ENCODE peak calls at places on chromosomes 3 and 15, in four cellular contexts. Y, O, B and W are unnamed samples.

GRCh38 chr3:194844046-194844445 is 158.4 kb downstream of the FAM43A start:
- DNase-seq in Y (no peak), O (no peak), B (no peak), W (no peak)

GRCh38 chr3:109081746-109082510 is 36.0 kb downstream of the MORC1 start:
- DNase-seq in Y (peak), O (peak), B (peak), W (peak)

GRCh38 chr15:69579950-69580618 is 127.5 kb downstream of the RPLP1 start:
- DNase-seq in Y (no peak), O (no peak), B (no peak), W (no peak)

GRCh38 chr3:22996926-22997600 is 206.1 kb upstream of the UBE2E2 start:
- DNase-seq in Y (no peak), O (no peak), B (no peak), W (no peak)

GRCh38 chr3:160260587-160261270 is 35.5 kb downstream of the C3orf80 start:
- DNase-seq in Y (no peak), O (no peak), B (no peak), W (no peak)

GRCh38 chr15:36644156-36644896 is 64.9 kb downstream of the CDIN1 start:
- DNase-seq in Y (no peak), O (no peak), B (no peak), W (no peak)

GRCh38 chr15:85689729-85690128 is 105.0 kb downstream of the KLHL25 start:
- DNase-seq in Y (peak), O (no peak), B (no peak), W (no peak)

GRCh38 chr3:52270252-52270754 is 8.1 kb downstream of the WDR82 start:
- DNase-seq in Y (no peak), O (no peak), B (no peak), W (no peak)

GRCh38 chr3:122598556-122598955 is 21.1 kb downstream of the PARP15 start:
- DNase-seq in Y (no peak), O (no peak), B (no peak), W (no peak)

GRCh38 chr3:20984594-20985207 is 766.3 kb downstream of the ZNF385D start:
- DNase-seq in Y (no peak), O (no peak), B (no peak), W (no peak)

GRCh38 chr15:41930221-41930866 is 36.5 kb upstream of the SPTBN5 start:
- DNase-seq in Y (peak), O (peak), B (no peak), W (peak)

GRCh38 chr15:77009176-77009575 is 14.2 kb downstream of the PSTPIP1 start:
- DNase-seq in Y (no peak), O (no peak), B (no peak), W (no peak)

GRCh38 chr3:100875239-100875638 is 118.0 kb downstream of the ABI3BP start:
- DNase-seq in Y (no peak), O (peak), B (no peak), W (no peak)

GRCh38 chr3:194274424-194275085 is 76.6 kb downstream of the CPN2 start:
- DNase-seq in Y (no peak), O (no peak), B (no peak), W (peak)

GRCh38 chr3:105719791-105720190 is 149.0 kb downstream of the CBLB start:
- DNase-seq in Y (no peak), O (no peak), B (no peak), W (no peak)

GRCh38 chr15:49890689-49891088 is 228.3 kb downstream of the ATP8B4 start:
- DNase-seq in Y (no peak), O (no peak), B (no peak), W (no peak)

GRCh38 chr15:96331141-96331941 is 841 bp downstream of the NR2F2 start:
- DNase-seq in Y (no peak), O (peak), B (peak), W (no peak)

GRCh38 chr3:52202384-52203077 is 4.6 kb downstream of the ALAS1 start:
- DNase-seq in Y (no peak), O (no peak), B (no peak), W (no peak)

GRCh38 chr3:95613993-95614392 is 1200.4 kb upstream of the EPHA6 start:
- DNase-seq in Y (no peak), O (no peak), B (no peak), W (no peak)

GRCh38 chr3:18423401-18424212 is 1.5 kb downstream of the SATB1 start:
- DNase-seq in Y (peak), O (peak), B (peak), W (peak)

GRCh38 chr3:148950806-148951205 is 40.5 kb upstream of the GYG1 start:
- DNase-seq in Y (no peak), O (no peak), B (no peak), W (peak)

GRCh38 chr3:146542179-146542578 is 2.2 kb downstream of the PLSCR1 start:
- DNase-seq in Y (no peak), O (no peak), B (no peak), W (no peak)

GRCh38 chr3:169554606-169555005 is 108.9 kb downstream of the MECOM start:
- DNase-seq in Y (no peak), O (no peak), B (no peak), W (no peak)

GRCh38 chr15:85828869-85829268 is 34.1 kb upstream of the KLHL25 start:
- DNase-seq in Y (no peak), O (no peak), B (no peak), W (no peak)

GRCh38 chr3:12536423-12536822 is 8.9 kb downstream of the MKRN2OS start:
- DNase-seq in Y (no peak), O (no peak), B (no peak), W (no peak)

GRCh38 chr3:154220462-154220861 is 99.3 kb downstream of the ARHGEF26 start:
- DNase-seq in Y (no peak), O (no peak), B (no peak), W (no peak)

DNA sequence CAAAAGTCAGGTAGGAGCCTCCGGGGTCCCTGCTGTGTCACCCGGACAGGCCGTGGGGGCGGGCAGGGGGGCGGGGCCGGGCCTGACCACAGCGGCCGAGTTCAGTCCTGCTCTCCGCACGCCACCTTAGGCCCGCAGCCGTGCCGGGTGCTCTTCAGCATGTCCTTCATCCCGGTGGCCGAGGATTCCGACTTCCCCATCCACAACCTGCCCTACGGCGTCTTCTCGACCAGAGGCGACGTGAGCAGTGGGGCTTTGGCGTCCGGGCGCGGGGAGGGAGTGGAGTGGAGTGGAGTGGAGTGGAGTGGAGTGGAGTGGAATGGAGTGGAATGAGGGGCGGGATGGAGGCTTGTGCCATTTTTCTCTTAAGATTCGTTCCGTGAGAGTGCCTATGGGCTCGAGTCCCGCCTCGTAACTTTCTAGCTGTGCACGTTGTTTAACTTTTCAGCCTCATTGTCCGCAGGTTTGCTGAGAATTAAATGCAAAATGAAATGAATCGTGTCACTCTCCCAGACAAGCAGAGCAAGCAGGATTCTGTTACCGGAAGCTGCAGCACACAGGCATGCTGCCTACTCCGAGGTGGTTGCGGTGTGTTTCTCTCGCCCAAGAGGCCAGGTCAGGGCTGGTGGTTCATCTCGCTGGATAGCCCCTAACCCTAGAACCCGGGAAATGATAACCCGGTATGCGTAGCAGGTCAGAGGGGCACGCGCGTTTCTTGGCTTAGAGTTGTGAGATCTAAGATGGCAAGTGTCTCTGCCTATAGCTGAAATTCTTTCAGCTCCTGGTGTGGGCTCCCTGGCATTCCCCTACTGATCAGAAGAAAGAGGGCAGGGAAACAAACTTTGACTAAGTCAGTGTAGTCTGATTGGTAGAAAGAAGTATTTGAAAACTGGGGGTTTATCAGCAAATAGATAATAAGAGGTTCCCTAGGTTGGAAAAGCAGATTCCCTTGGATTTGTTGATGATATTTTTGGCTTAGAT is at the start of gene FAH:
- DNase-seq in Y (no peak), O (peak), B (peak), W (no peak)
- TF ChIP-seq YY1 in Y (peak), O (no peak), B (peak), W (no peak)

GRCh38 chr15:80474224-80474619 is 70.0 kb downstream of the ARNT2 start:
- DNase-seq in Y (no peak), O (no peak), B (no peak), W (no peak)

GRCh38 chr15:80474751-80475295 is 70.6 kb downstream of the ARNT2 start:
- DNase-seq in Y (no peak), O (no peak), B (no peak), W (no peak)

GRCh38 chr15:80473574-80474223 is 69.5 kb downstream of the ARNT2 start:
- DNase-seq in Y (no peak), O (no peak), B (no peak), W (no peak)

GRCh38 chr15:80476036-80476435 is 71.9 kb downstream of the ARNT2 start:
- DNase-seq in Y (no peak), O (no peak), B (no peak), W (no peak)

DNA sequence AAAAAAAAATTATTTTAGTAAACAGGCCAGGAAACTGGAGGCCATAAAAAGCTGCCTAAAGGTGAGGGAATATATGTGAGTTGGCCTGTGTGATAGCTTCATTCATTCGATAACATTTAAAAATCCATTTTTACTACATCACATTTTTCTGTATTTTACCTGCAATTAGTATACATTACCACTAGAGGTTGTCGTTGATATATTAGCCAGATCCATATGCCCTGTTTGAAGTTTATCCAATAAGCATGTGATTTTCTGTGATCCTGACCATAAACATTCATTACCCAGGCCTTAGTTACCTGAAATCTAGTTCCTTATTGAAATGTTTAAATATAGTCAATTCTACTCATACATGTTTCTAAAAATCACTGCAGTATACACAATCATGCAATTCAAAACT is 71.4 kb downstream of the ARNT2 start:
- DNase-seq in Y (no peak), O (no peak), B (peak), W (no peak)
- TF ChIP-seq CTCF in Y (peak), O (peak), B (peak), W (no peak)

GRCh38 chr3:24069045-24069444 is 124.0 kb downstream of the NR1D2 start:
- DNase-seq in Y (no peak), O (no peak), B (no peak), W (no peak)
- TF ChIP-seq POLR2AphosphoS5 in Y (no peak), O (no peak), B (no peak), W (no peak)

DNA sequence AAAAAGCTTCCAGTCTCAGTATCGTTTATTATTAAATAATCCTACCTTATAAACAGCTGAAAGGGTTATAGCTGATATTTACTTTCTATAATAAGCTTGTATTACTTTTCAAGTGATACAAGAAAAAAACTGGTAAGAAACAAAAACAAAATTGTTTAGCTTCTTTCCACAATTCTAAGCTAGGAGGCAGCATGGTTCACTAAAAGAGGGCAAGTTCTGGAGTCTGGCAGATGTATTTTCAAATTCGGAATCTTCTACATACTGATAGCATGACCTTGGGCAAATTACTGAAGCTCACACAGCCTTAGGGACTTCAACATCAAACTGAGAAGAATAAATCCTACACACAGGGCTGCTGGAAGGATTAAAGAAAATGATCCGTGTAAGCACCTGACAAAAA is 15.4 kb downstream of the C15orf62 start:
- DNase-seq in Y (no peak), O (no peak), B (no peak), W (no peak)
- TF ChIP-seq YY1 in Y (no peak), O (no peak), B (no peak), W (no peak)